ENCODE peak calls at places on chromosome 20, in six cellular contexts. One of them, this sample, is unnamed.

GRCh38 chr20:63004607-63005211 is 2.1 kb downstream of the BHLHE23 start:
- DNase-seq in suprapubic skin: no peak
- DNase-seq in adrenal gland: no peak
- DNase-seq in Peyer's patch: no peak
- DNase-seq in lower leg skin: no peak
- DNase-seq in A549: no peak
- DNase-seq in this sample: no peak

GRCh38 chr20:18465536-18466200 is 1.2 kb downstream of the DZANK1 start:
- DNase-seq in suprapubic skin: no peak
- DNase-seq in adrenal gland: no peak
- DNase-seq in Peyer's patch: no peak
- DNase-seq in lower leg skin: no peak
- DNase-seq in A549: no peak
- DNase-seq in this sample: no peak

GRCh38 chr20:39110819-39111136 is 148.6 kb downstream of the DHX35 start:
- DNase-seq in suprapubic skin: no peak
- DNase-seq in adrenal gland: no peak
- DNase-seq in Peyer's patch: no peak
- DNase-seq in lower leg skin: no peak
- DNase-seq in A549: no peak
- DNase-seq in this sample: no peak

GRCh38 chr20:973785-974194 is 28.3 kb downstream of the RSPO4 start:
- DNase-seq in suprapubic skin: no peak
- DNase-seq in adrenal gland: peak
- DNase-seq in Peyer's patch: no peak
- DNase-seq in lower leg skin: no peak
- DNase-seq in A549: peak
- DNase-seq in this sample: no peak

GRCh38 chr20:37907330-37907676 is 4.4 kb downstream of the VSTM2L start:
- DNase-seq in suprapubic skin: no peak
- DNase-seq in adrenal gland: no peak
- DNase-seq in Peyer's patch: no peak
- DNase-seq in lower leg skin: no peak
- DNase-seq in A549: no peak
- DNase-seq in this sample: no peak

GRCh38 chr20:51928931-51929330 is 126.6 kb upstream of the SALL4 start:
- DNase-seq in suprapubic skin: no peak
- DNase-seq in adrenal gland: no peak
- DNase-seq in Peyer's patch: no peak
- DNase-seq in lower leg skin: no peak
- DNase-seq in A549: no peak
- DNase-seq in this sample: no peak

GRCh38 chr20:57030611-57031600 is 235.5 kb downstream of the BMP7 start:
- DNase-seq in suprapubic skin: no peak
- DNase-seq in adrenal gland: no peak
- DNase-seq in Peyer's patch: no peak
- DNase-seq in lower leg skin: no peak
- DNase-seq in A549: no peak
- DNase-seq in this sample: no peak

GRCh38 chr20:23095504-23095903 is 9.4 kb upstream of the CD93 start:
- DNase-seq in suprapubic skin: no peak
- DNase-seq in adrenal gland: no peak
- DNase-seq in Peyer's patch: no peak
- DNase-seq in lower leg skin: no peak
- DNase-seq in A549: no peak
- DNase-seq in this sample: no peak

GRCh38 chr20:24977336-24977735 is 15.2 kb downstream of the APMAP start:
- DNase-seq in suprapubic skin: peak
- DNase-seq in adrenal gland: no peak
- DNase-seq in Peyer's patch: no peak
- DNase-seq in lower leg skin: no peak
- DNase-seq in A549: no peak
- DNase-seq in this sample: no peak

GRCh38 chr20:440636-441035 is 21.7 kb downstream of the TBC1D20 start:
- DNase-seq in suprapubic skin: peak
- DNase-seq in adrenal gland: no peak
- DNase-seq in Peyer's patch: no peak
- DNase-seq in lower leg skin: no peak
- DNase-seq in A549: no peak
- DNase-seq in this sample: no peak

GRCh38 chr20:17878912-17879602 is 89.5 kb downstream of the SNX5 start:
- DNase-seq in suprapubic skin: no peak
- DNase-seq in adrenal gland: no peak
- DNase-seq in Peyer's patch: peak
- DNase-seq in lower leg skin: no peak
- DNase-seq in A549: no peak
- DNase-seq in this sample: no peak

GRCh38 chr20:48336647-48337046 is 491.2 kb downstream of the PREX1 start:
- DNase-seq in suprapubic skin: no peak
- DNase-seq in adrenal gland: no peak
- DNase-seq in Peyer's patch: no peak
- DNase-seq in lower leg skin: no peak
- DNase-seq in A549: peak
- DNase-seq in this sample: no peak

GRCh38 chr20:54107600-54108393 is 37.4 kb upstream of the BCAS1 start:
- DNase-seq in suprapubic skin: no peak
- DNase-seq in adrenal gland: no peak
- DNase-seq in Peyer's patch: no peak
- DNase-seq in lower leg skin: no peak
- DNase-seq in A549: peak
- DNase-seq in this sample: no peak
- TF ChIP-seq POLR2A in suprapubic skin: no peak
- TF ChIP-seq POLR2A in adrenal gland: no peak
- TF ChIP-seq POLR2A in Peyer's patch: no peak
- TF ChIP-seq POLR2A in lower leg skin: no peak
- TF ChIP-seq POLR2A in A549: no peak
- TF ChIP-seq POLR2A in this sample: no peak

GRCh38 chr20:47316776-47317126 is 39.7 kb downstream of the ZMYND8 start:
- DNase-seq in suprapubic skin: no peak
- DNase-seq in adrenal gland: no peak
- DNase-seq in Peyer's patch: no peak
- DNase-seq in lower leg skin: no peak
- DNase-seq in A549: no peak
- DNase-seq in this sample: no peak

GRCh38 chr20:47319517-47320252 is 36.8 kb downstream of the ZMYND8 start:
- DNase-seq in suprapubic skin: peak
- DNase-seq in adrenal gland: no peak
- DNase-seq in Peyer's patch: no peak
- DNase-seq in lower leg skin: peak
- DNase-seq in A549: no peak
- DNase-seq in this sample: no peak

GRCh38 chr20:47317127-47317895 is 39.2 kb downstream of the ZMYND8 start:
- DNase-seq in suprapubic skin: peak
- DNase-seq in adrenal gland: peak
- DNase-seq in Peyer's patch: peak
- DNase-seq in lower leg skin: peak
- DNase-seq in A549: peak
- DNase-seq in this sample: peak

GRCh38 chr20:47318027-47318595 is 38.4 kb downstream of the ZMYND8 start:
- DNase-seq in suprapubic skin: peak
- DNase-seq in adrenal gland: no peak
- DNase-seq in Peyer's patch: no peak
- DNase-seq in lower leg skin: no peak
- DNase-seq in A549: peak
- DNase-seq in this sample: no peak

DNA sequence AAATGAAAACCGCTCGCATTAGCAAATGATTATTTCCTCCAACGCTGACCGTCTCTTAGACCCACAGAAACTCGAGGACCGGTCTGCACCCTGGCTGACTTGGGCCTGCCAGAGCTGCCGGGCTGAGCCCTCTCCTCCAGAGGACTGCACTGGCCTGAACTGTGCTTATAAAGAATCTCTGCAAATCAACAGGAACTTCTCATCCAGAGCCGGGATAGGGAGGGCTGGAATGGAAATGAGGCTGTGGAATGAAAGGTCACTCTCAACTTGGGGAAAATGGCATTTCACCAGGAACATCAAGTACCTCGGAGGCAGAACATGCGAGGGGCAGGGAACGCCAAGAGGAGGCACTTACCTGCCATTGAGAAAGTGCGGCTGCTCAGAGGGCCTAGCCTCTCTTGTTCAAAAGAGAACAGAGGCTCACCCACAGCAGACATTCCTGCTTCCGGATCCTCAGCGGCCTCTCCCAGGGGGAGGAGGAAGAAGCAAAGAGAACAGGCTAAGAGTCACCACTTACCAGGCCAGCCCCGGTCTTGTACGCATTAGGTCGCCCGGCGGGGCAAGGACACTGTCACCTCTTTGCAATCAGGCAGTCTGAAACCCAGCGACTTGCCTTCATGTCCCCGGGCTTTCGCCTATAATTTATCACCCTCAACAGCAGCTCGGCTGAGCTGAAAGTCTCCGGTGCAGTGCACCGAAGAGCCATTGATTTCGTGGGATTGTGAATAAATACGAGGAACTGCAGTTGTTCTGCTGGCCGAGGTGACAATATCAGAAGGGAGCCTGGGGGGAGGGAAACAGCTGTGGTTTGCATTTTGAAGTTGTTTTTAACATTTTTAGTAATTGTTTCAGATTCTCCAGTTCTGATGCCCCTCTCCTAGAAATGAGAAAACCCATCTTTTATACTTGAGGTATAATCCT is 37.6 kb downstream of the ZMYND8 start:
- DNase-seq in suprapubic skin: peak
- DNase-seq in adrenal gland: peak
- DNase-seq in Peyer's patch: peak
- DNase-seq in lower leg skin: peak
- DNase-seq in A549: peak
- DNase-seq in this sample: no peak
- TF ChIP-seq POLR2A in suprapubic skin: peak
- TF ChIP-seq POLR2A in adrenal gland: peak
- TF ChIP-seq POLR2A in Peyer's patch: peak
- TF ChIP-seq POLR2A in lower leg skin: peak
- TF ChIP-seq POLR2A in A549: no peak
- TF ChIP-seq POLR2A in this sample: peak

GRCh38 chr20:44427804-44428173 is 47.9 kb upstream of the TTPAL start:
- DNase-seq in suprapubic skin: no peak
- DNase-seq in adrenal gland: no peak
- DNase-seq in Peyer's patch: no peak
- DNase-seq in lower leg skin: no peak
- DNase-seq in A549: no peak
- DNase-seq in this sample: no peak
- TF ChIP-seq POLR2A in suprapubic skin: no peak
- TF ChIP-seq POLR2A in adrenal gland: no peak
- TF ChIP-seq POLR2A in Peyer's patch: no peak
- TF ChIP-seq POLR2A in lower leg skin: no peak
- TF ChIP-seq POLR2A in A549: no peak
- TF ChIP-seq POLR2A in this sample: no peak

DNA sequence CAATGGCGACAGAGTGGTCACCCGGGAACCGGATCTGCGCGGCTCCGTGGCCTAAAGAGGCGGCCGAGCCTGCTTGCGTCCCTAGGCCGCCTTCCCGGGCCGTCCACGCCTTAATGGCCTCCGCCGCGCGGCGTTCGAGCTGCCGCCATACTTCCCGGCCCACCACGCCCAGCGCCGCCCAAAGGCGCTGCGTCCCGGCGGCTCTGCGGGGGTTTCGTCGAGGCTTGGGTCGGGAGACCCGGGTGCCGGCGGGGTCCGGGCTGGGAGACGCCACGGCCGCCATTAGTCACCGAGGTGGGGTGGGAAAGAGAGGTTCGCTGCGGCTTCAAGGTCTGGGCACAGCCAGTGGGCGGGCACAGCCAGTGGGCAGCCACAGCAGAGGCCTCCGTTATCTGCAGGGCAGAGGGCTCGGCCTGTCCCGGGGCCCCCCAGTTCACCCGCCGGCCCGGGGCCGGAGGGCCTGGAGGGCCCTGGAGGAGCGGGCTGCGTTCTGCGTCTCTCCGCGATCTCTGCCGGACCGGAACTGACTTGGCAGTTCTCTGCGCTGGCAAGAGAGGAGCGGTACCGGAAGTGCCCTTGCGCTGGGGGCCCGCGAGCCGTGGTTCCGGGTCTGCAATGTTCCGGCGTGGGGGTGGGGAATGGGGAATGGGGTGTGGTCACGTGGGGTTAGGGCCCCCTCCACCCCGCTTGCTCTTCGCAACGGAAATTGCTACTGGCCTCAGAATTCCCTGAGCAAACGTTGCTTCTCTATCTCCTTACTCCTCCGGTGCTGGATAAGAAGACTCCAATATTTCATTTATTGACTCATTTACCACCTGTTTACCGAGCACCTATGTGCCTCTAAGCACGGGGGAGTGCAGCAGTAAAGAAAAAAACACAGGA is 82.3 kb downstream of the CNBD2 start:
- DNase-seq in suprapubic skin: peak
- DNase-seq in adrenal gland: peak
- DNase-seq in Peyer's patch: peak
- DNase-seq in lower leg skin: peak
- DNase-seq in A549: peak
- DNase-seq in this sample: peak
- TF ChIP-seq POLR2A in suprapubic skin: peak
- TF ChIP-seq POLR2A in adrenal gland: peak
- TF ChIP-seq POLR2A in Peyer's patch: peak
- TF ChIP-seq POLR2A in lower leg skin: peak
- TF ChIP-seq POLR2A in A549: peak
- TF ChIP-seq POLR2A in this sample: peak

GRCh38 chr20:35145141-35145564 is 2.0 kb downstream of the EDEM2 start:
- DNase-seq in suprapubic skin: no peak
- DNase-seq in adrenal gland: no peak
- DNase-seq in Peyer's patch: no peak
- DNase-seq in lower leg skin: no peak
- DNase-seq in A549: peak
- DNase-seq in this sample: no peak
- TF ChIP-seq POLR2A in suprapubic skin: no peak
- TF ChIP-seq POLR2A in adrenal gland: no peak
- TF ChIP-seq POLR2A in Peyer's patch: no peak
- TF ChIP-seq POLR2A in lower leg skin: no peak
- TF ChIP-seq POLR2A in A549: no peak
- TF ChIP-seq POLR2A in this sample: no peak

DNA sequence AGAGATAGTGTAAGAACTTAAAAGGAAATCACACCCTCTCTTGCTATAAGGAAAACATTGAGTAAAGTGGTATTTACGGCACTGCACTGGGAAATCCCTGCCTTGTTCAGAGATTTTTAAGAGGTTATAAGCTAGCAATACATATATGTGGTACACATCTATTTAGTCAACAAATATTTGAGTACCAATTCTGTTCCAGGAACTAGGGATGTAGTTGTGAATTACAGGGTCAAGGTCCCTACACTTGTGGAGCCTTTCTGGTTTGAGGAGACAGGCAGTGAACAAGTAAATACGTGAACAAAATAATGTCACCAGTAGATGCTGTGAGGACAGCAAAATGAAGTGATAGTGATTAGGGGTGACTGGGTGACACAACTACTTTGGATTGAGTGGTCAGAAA is 1.8 kb downstream of the TM9SF4 start:
- DNase-seq in suprapubic skin: no peak
- DNase-seq in adrenal gland: no peak
- DNase-seq in Peyer's patch: no peak
- DNase-seq in lower leg skin: no peak
- DNase-seq in A549: no peak
- DNase-seq in this sample: no peak
- TF ChIP-seq POLR2A in suprapubic skin: no peak
- TF ChIP-seq POLR2A in adrenal gland: no peak
- TF ChIP-seq POLR2A in Peyer's patch: no peak
- TF ChIP-seq POLR2A in lower leg skin: no peak
- TF ChIP-seq POLR2A in A549: no peak
- TF ChIP-seq POLR2A in this sample: no peak

This sample was measured in esophagus squamous epithelium.